ENCODE peak calls at places on chromosomes 3 and 15, in six cellular contexts. X, V, W, P, Q and H are unnamed samples.

GRCh38 chr3:171255236-171255806 is 204.9 kb downstream of the TNIK start:
- DNase-seq in P (no peak), W (no peak), Q (no peak), X (no peak), V (no peak), H (no peak)

GRCh38 chr15:26712350-26712749 is 60.5 kb downstream of the GABRB3 start:
- DNase-seq in X (no peak), V (no peak), P (no peak), W (no peak), Q (no peak), H (no peak)

GRCh38 chr3:115960799-115961198 is 337.5 kb downstream of the GAP43 start:
- DNase-seq in Q (no peak), W (no peak), V (peak), X (no peak), P (peak), H (no peak)

GRCh38 chr15:87354661-87355410 is 901.7 kb downstream of the NTRK3 start:
- DNase-seq in P (peak), W (no peak), Q (no peak), X (no peak), V (no peak), H (no peak)

GRCh38 chr15:66515901-66516322 is 10.8 kb downstream of the ZWILCH start:
- DNase-seq in X (no peak), Q (no peak), V (no peak), W (no peak), P (peak), H (no peak)

GRCh38 chr15:40038267-40038653 is 721 bp downstream of the SRP14 start:
- DNase-seq in P (peak), X (no peak), V (no peak), W (no peak), Q (no peak), H (peak)

GRCh38 chr15:86165263-86166204 is 85.9 kb downstream of the AGBL1 start:
- DNase-seq in X (no peak), W (no peak), Q (no peak), P (no peak), V (no peak), H (no peak)

GRCh38 chr15:66462630-66463029 is 34.9 kb downstream of the SNAPC5 start:
- DNase-seq in P (no peak), Q (no peak), V (no peak), X (no peak), W (no peak), H (peak)

GRCh38 chr3:133135303-133135702 is 97.1 kb downstream of the TMEM108 start:
- DNase-seq in X (no peak), Q (peak), W (no peak), P (no peak), V (peak), H (no peak)

GRCh38 chr15:66780172-66780972 is 78.3 kb downstream of the SMAD6 start:
- DNase-seq in P (peak), W (no peak), V (no peak), X (no peak), Q (no peak), H (no peak)

GRCh38 chr3:129975332-129976090 is 991 bp downstream of the TRH start:
- DNase-seq in V (no peak), Q (no peak), P (peak), W (peak), X (peak), H (peak)

GRCh38 chr3:71468311-71469130 is 115.0 kb downstream of the FOXP1 start:
- DNase-seq in V (no peak), W (no peak), X (no peak), P (no peak), Q (no peak), H (peak)

GRCh38 chr15:90037961-90038633 is 37.0 kb downstream of the ZNF710 start:
- DNase-seq in X (no peak), Q (no peak), P (peak), W (no peak), V (no peak), H (no peak)

GRCh38 chr15:23504003-23504402 is 57.0 kb upstream of the GOLGA6L2 start:
- DNase-seq in V (no peak), W (no peak), Q (no peak), P (no peak), X (no peak), H (peak)

GRCh38 chr3:169945313-169945712 is 21.3 kb upstream of the SEC62 start:
- DNase-seq in X (no peak), V (no peak), W (no peak), P (peak), Q (no peak), H (no peak)